ENCODE peak calls at places on chromosomes 11 and 22, in four cellular contexts. One of them, this sample, is unnamed.
A peak's percentile ranks its signal among the peaks of the same experiment; 100 is the strongest.

GRCh38 chr11:71304491-71304890 is 52.1 kb upstream of the SHANK2 start:
- DNase-seq in A549: no peak
- DNase-seq in body of pancreas: no peak
- DNase-seq in ovary: no peak
- DNase-seq in this sample: peak; percentile 3

GRCh38 chr11:117565709-117566108 is 231.3 kb downstream of the DSCAML1 start:
- DNase-seq in A549: no peak
- DNase-seq in body of pancreas: no peak
- DNase-seq in ovary: no peak
- DNase-seq in this sample: no peak

GRCh38 chr11:74321487-74322188 is 10.2 kb upstream of the P4HA3 start:
- DNase-seq in body of pancreas: peak; percentile 38
- DNase-seq in ovary: no peak
- DNase-seq in A549: peak; percentile 64
- DNase-seq in this sample: no peak

GRCh38 chr11:73193251-73194033 is 24.6 kb upstream of the P2RY2 start:
- DNase-seq in A549: no peak
- DNase-seq in ovary: no peak
- DNase-seq in body of pancreas: no peak
- DNase-seq in this sample: peak; percentile 22

GRCh38 chr11:129077191-129077590 is 114.9 kb downstream of the ARHGAP32 start:
- DNase-seq in A549: no peak
- DNase-seq in ovary: no peak
- DNase-seq in body of pancreas: no peak
- DNase-seq in this sample: no peak

GRCh38 chr11:24900524-24900923 is 403.7 kb downstream of the LUZP2 start:
- DNase-seq in ovary: no peak
- DNase-seq in body of pancreas: no peak
- DNase-seq in A549: no peak
- DNase-seq in this sample: no peak

GRCh38 chr11:44409558-44410236 is 99.8 kb upstream of the ALX4 start:
- DNase-seq in ovary: no peak
- DNase-seq in body of pancreas: no peak
- DNase-seq in A549: no peak
- DNase-seq in this sample: no peak

GRCh38 chr22:30221121-30221992 is 25.2 kb downstream of the LIF start:
- DNase-seq in body of pancreas: no peak
- DNase-seq in A549: no peak
- DNase-seq in ovary: no peak
- DNase-seq in this sample: no peak

GRCh38 chr22:32674925-32675825 is 126.3 kb upstream of the TIMP3 start:
- DNase-seq in ovary: no peak
- DNase-seq in A549: no peak
- DNase-seq in body of pancreas: no peak
- DNase-seq in this sample: no peak

GRCh38 chr11:76626921-76627391 is 43.6 kb downstream of the LRRC32 start:
- DNase-seq in A549: no peak
- DNase-seq in ovary: no peak
- DNase-seq in body of pancreas: no peak
- DNase-seq in this sample: no peak

GRCh38 chr11:117387992-117388765 is 60.5 kb downstream of the CEP164 start:
- DNase-seq in A549: no peak
- DNase-seq in ovary: no peak
- DNase-seq in body of pancreas: no peak
- DNase-seq in this sample: no peak

GRCh38 chr11:6362185-6362867 is 27.9 kb upstream of the SMPD1 start:
- DNase-seq in ovary: no peak
- DNase-seq in body of pancreas: peak; percentile 56
- DNase-seq in A549: no peak
- DNase-seq in this sample: peak; percentile 29

GRCh38 chr11:81658722-81659121 is 1074.9 kb downstream of the FAM181B start:
- DNase-seq in A549: peak; percentile 13
- DNase-seq in ovary: no peak
- DNase-seq in body of pancreas: no peak
- DNase-seq in this sample: no peak

GRCh38 chr11:15845261-15845660 is 511.1 kb downstream of the SOX6 start:
- DNase-seq in body of pancreas: no peak
- DNase-seq in A549: no peak
- DNase-seq in ovary: no peak
- DNase-seq in this sample: no peak

GRCh38 chr11:23405350-23405937 is 545.2 kb upstream of the CCDC179 start:
- DNase-seq in body of pancreas: no peak
- DNase-seq in ovary: peak; percentile 9
- DNase-seq in A549: no peak
- DNase-seq in this sample: no peak

GRCh38 chr22:28670691-28671261 is 8.9 kb downstream of the TTC28 start:
- DNase-seq in body of pancreas: no peak
- DNase-seq in ovary: no peak
- DNase-seq in A549: no peak
- DNase-seq in this sample: no peak

GRCh38 chr11:30282289-30282631 is 40.6 kb upstream of the ARL14EP start:
- DNase-seq in body of pancreas: no peak
- DNase-seq in ovary: no peak
- DNase-seq in A549: no peak
- DNase-seq in this sample: no peak

GRCh38 chr22:42269407-42270177 is 861 bp downstream of the TCF20 start:
- DNase-seq in A549: peak; percentile 64
- DNase-seq in ovary: peak; percentile 55
- DNase-seq in body of pancreas: peak; percentile 76
- DNase-seq in this sample: peak; percentile 80

GRCh38 chr11:128865490-128865889 is 1.6 kb downstream of the KCNJ1 start:
- DNase-seq in ovary: no peak
- DNase-seq in A549: no peak
- DNase-seq in body of pancreas: no peak
- DNase-seq in this sample: no peak

GRCh38 chr11:47443817-47444216 is 5.1 kb downstream of the RAPSN start:
- DNase-seq in A549: no peak
- DNase-seq in ovary: no peak
- DNase-seq in body of pancreas: no peak
- DNase-seq in this sample: no peak

GRCh38 chr22:22558972-22559603 is at the start of gene PRAME:
- DNase-seq in A549: peak; percentile 93
- DNase-seq in body of pancreas: peak; percentile 28
- DNase-seq in ovary: peak; percentile 59
- DNase-seq in this sample: peak; percentile 40

GRCh38 chr22:39518996-39519680 is 1.2 kb upstream of the ATF4 start:
- DNase-seq in body of pancreas: peak; percentile 39
- DNase-seq in A549: no peak
- DNase-seq in ovary: no peak
- DNase-seq in this sample: no peak

GRCh38 chr11:77374108-77374507 is 72.6 kb upstream of the GDPD4 start:
- DNase-seq in body of pancreas: no peak
- DNase-seq in A549: no peak
- DNase-seq in ovary: no peak
- DNase-seq in this sample: no peak

GRCh38 chr22:34972498-34972897 is 93.5 kb upstream of the ISX start:
- DNase-seq in A549: no peak
- DNase-seq in body of pancreas: no peak
- DNase-seq in ovary: no peak
- DNase-seq in this sample: no peak

GRCh38 chr22:17938484-17938924 is 85.9 kb downstream of the MICAL3 start:
- DNase-seq in ovary: peak; percentile 75
- DNase-seq in body of pancreas: no peak
- DNase-seq in A549: no peak
- DNase-seq in this sample: no peak

GRCh38 chr22:42000466-42000865 is 1.9 kb downstream of the WBP2NL start:
- DNase-seq in body of pancreas: no peak
- DNase-seq in ovary: no peak
- DNase-seq in A549: no peak
- DNase-seq in this sample: no peak

GRCh38 chr22:30301995-30302809 is 12.9 kb upstream of the CASTOR1 start:
- DNase-seq in body of pancreas: no peak
- DNase-seq in A549: no peak
- DNase-seq in ovary: no peak
- DNase-seq in this sample: peak; percentile 44

GRCh38 chr11:898160-898517 is 12.5 kb downstream of the CHID1 start:
- DNase-seq in A549: peak; percentile 57
- DNase-seq in ovary: no peak
- DNase-seq in body of pancreas: no peak
- DNase-seq in this sample: no peak

GRCh38 chr11:110367571-110367970 is 62.2 kb upstream of the FDX1 start:
- DNase-seq in A549: no peak
- DNase-seq in ovary: no peak
- DNase-seq in body of pancreas: no peak
- DNase-seq in this sample: no peak

GRCh38 chr11:1010551-1011319 is 25.8 kb downstream of the MUC6 start:
- DNase-seq in body of pancreas: peak; percentile 82
- DNase-seq in A549: no peak
- DNase-seq in ovary: no peak
- DNase-seq in this sample: no peak

GRCh38 chr22:50001388-50002231 is 11.0 kb downstream of the IL17REL start:
- DNase-seq in ovary: no peak
- DNase-seq in body of pancreas: no peak
- DNase-seq in A549: no peak
- DNase-seq in this sample: no peak

GRCh38 chr11:32432565-32433248 is 2.6 kb downstream of the WT1 start:
- DNase-seq in body of pancreas: no peak
- DNase-seq in A549: no peak
- DNase-seq in ovary: no peak
- DNase-seq in this sample: no peak

GRCh38 chr11:111936045-111936400 is 1.1 kb upstream of the DIXDC1 start:
- DNase-seq in A549: no peak
- DNase-seq in ovary: no peak
- DNase-seq in body of pancreas: no peak
- DNase-seq in this sample: no peak
- H3K4me3 ChIP-seq in A549: peak overlapping the region; percentile 71
- H3K4me3 ChIP-seq in ovary: peak overlapping the region; percentile 72
- H3K4me3 ChIP-seq in body of pancreas: no peak overlapping the region
- H3K4me3 ChIP-seq in this sample: no peak overlapping the region

DNA sequence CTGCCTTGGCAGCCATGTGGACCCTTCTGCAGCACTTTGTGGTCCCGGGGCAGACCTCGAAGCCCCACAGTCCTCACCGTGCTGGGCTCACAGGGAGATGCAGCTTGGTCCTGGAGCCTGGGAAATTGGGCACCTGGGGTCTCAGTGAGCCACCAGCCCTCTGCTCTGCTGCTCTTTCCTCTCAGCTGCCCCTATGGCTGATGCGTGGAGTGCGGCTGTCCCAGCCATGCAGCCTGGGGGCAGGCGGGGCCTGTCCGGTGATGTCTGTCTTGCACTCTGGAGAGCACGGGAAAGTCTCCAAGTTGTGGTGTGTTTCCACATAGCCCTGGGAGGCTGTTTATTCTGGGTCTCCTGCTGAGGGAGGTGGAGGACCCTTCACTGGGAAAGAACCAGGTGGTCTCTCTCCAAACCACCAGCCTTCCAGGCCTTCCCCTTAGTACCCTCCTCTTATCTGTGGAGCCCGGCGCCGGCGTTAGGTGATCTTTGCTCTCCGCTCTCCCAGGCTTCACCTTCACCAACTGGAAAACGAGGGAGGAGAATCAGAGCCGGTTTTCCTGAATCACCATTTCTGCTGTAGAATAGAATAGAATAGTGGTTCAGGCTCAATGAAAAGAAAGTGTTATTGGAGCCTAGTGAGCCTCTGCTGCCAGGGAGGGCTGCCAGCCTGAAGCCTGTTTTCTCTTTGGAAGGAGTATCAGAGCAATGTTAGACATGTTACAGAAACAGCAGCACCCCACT is 41.2 kb upstream of the GRAMD4 start:
- DNase-seq in A549: no peak
- DNase-seq in ovary: peak; percentile 29
- DNase-seq in body of pancreas: peak; percentile 58
- DNase-seq in this sample: peak; percentile 57
- H3K27ac ChIP-seq in A549: no peak overlapping the region
- H3K27ac ChIP-seq in ovary: no peak overlapping the region
- H3K27ac ChIP-seq in body of pancreas: peak overlapping the region; percentile 96
- H3K27ac ChIP-seq in this sample: peak overlapping the region; percentile 80

GRCh38 chr11:3684787-3685186 is 13.6 kb upstream of the CHRNA10 start:
- DNase-seq in ovary: no peak
- DNase-seq in A549: no peak
- DNase-seq in body of pancreas: no peak
- DNase-seq in this sample: no peak

GRCh38 chr11:3684129-3684685 is 13.0 kb upstream of the CHRNA10 start:
- DNase-seq in A549: no peak
- DNase-seq in ovary: no peak
- DNase-seq in body of pancreas: no peak
- DNase-seq in this sample: no peak

GRCh38 chr11:3685923-3686322 is 14.7 kb upstream of the CHRNA10 start:
- DNase-seq in A549: no peak
- DNase-seq in ovary: no peak
- DNase-seq in body of pancreas: no peak
- DNase-seq in this sample: no peak

GRCh38 chr11:3686751-3687150 is 15.6 kb upstream of the CHRNA10 start:
- DNase-seq in A549: no peak
- DNase-seq in ovary: no peak
- DNase-seq in body of pancreas: no peak
- DNase-seq in this sample: no peak

GRCh38 chr11:3683039-3683438 is 11.9 kb upstream of the CHRNA10 start:
- DNase-seq in ovary: no peak
- DNase-seq in body of pancreas: no peak
- DNase-seq in A549: no peak
- DNase-seq in this sample: no peak
- TF ChIP-seq POLR2A in ovary: no peak
- TF ChIP-seq POLR2A in body of pancreas: no peak
- TF ChIP-seq POLR2A in A549: no peak
- TF ChIP-seq POLR2A in this sample: no peak

GRCh38 chr22:44330727-44331660 is 18.2 kb upstream of the SHISAL1 start:
- DNase-seq in ovary: no peak
- DNase-seq in body of pancreas: no peak
- DNase-seq in A549: no peak
- DNase-seq in this sample: no peak
- H3K4me3 ChIP-seq in ovary: peak overlapping the region; percentile 36
- H3K4me3 ChIP-seq in body of pancreas: no peak overlapping the region
- H3K4me3 ChIP-seq in A549: peak overlapping the region; percentile 58
- H3K4me3 ChIP-seq in this sample: peak overlapping the region; percentile 49

GRCh38 chr11:98007072-98007471 is 1013.7 kb upstream of the CNTN5 start:
- DNase-seq in A549: no peak
- DNase-seq in ovary: no peak
- DNase-seq in body of pancreas: no peak
- DNase-seq in this sample: no peak
- H3K27ac ChIP-seq in A549: no peak overlapping the region
- H3K27ac ChIP-seq in ovary: no peak overlapping the region
- H3K27ac ChIP-seq in body of pancreas: no peak overlapping the region
- H3K27ac ChIP-seq in this sample: no peak overlapping the region

GRCh38 chr11:66338276-66339162 is 2.3 kb upstream of the RIN1 start:
- DNase-seq in ovary: no peak
- DNase-seq in A549: no peak
- DNase-seq in body of pancreas: no peak
- DNase-seq in this sample: no peak
- TF ChIP-seq POLR2A in ovary: no peak
- TF ChIP-seq POLR2A in A549: no peak
- TF ChIP-seq POLR2A in body of pancreas: no peak
- TF ChIP-seq POLR2A in this sample: no peak

GRCh38 chr11:126157326-126158030 is 54.0 kb downstream of the RPUSD4 start:
- DNase-seq in body of pancreas: no peak
- DNase-seq in ovary: no peak
- DNase-seq in A549: no peak
- DNase-seq in this sample: no peak
- H3K4me3 ChIP-seq in body of pancreas: no peak overlapping the region
- H3K4me3 ChIP-seq in ovary: no peak overlapping the region
- H3K4me3 ChIP-seq in A549: no peak overlapping the region
- H3K4me3 ChIP-seq in this sample: no peak overlapping the region

This sample was measured in stomach.